ENCODE peak calls at places on chromosomes 7 and 10, in four cellular contexts. One of them, this sample, is unnamed.

GRCh38 chr10:128463991-128464755 is 337.9 kb upstream of the MKI67 start:
- DNase-seq in HepG2: peak
- DNase-seq in GM12878: peak
- DNase-seq in GM23338: peak
- DNase-seq in this sample: no peak

GRCh38 chr10:47453435-47454293 is 30.3 kb downstream of the ANXA8 start:
- DNase-seq in HepG2: no peak
- DNase-seq in GM12878: no peak
- DNase-seq in GM23338: no peak
- DNase-seq in this sample: no peak

GRCh38 chr10:7412482-7413251 is 1.8 kb upstream of the SFMBT2 start:
- DNase-seq in GM12878: no peak
- DNase-seq in GM23338: peak
- DNase-seq in HepG2: no peak
- DNase-seq in this sample: no peak

GRCh38 chr10:13751191-13751764 is 164.5 kb downstream of the PRPF18 start:
- DNase-seq in HepG2: no peak
- DNase-seq in GM23338: no peak
- DNase-seq in GM12878: peak
- DNase-seq in this sample: no peak

GRCh38 chr7:151781161-151781845 is 95.6 kb downstream of the PRKAG2 start:
- DNase-seq in GM23338: no peak
- DNase-seq in GM12878: no peak
- DNase-seq in HepG2: no peak
- DNase-seq in this sample: no peak

GRCh38 chr7:511476-512145 is 8.0 kb downstream of the PDGFA start:
- DNase-seq in GM23338: no peak
- DNase-seq in GM12878: no peak
- DNase-seq in HepG2: no peak
- DNase-seq in this sample: no peak

GRCh38 chr7:144818516-144818915 is 17.3 kb downstream of the TPK1 start:
- DNase-seq in HepG2: no peak
- DNase-seq in GM12878: no peak
- DNase-seq in GM23338: no peak
- DNase-seq in this sample: no peak

GRCh38 chr10:71302874-71303568 is 16.0 kb upstream of the SLC29A3 start:
- DNase-seq in HepG2: peak
- DNase-seq in GM12878: no peak
- DNase-seq in GM23338: peak
- DNase-seq in this sample: peak

GRCh38 chr10:17801507-17801906 is 7.6 kb upstream of the MRC1 start:
- DNase-seq in GM23338: peak
- DNase-seq in GM12878: no peak
- DNase-seq in HepG2: peak
- DNase-seq in this sample: no peak

GRCh38 chr7:108455524-108455832 is 758 bp downstream of the NRCAM start:
- DNase-seq in HepG2: no peak
- DNase-seq in GM12878: no peak
- DNase-seq in GM23338: no peak
- DNase-seq in this sample: no peak

GRCh38 chr10:70894416-70894815 is 6.1 kb upstream of the PCBD1 start:
- DNase-seq in HepG2: no peak
- DNase-seq in GM23338: no peak
- DNase-seq in GM12878: no peak
- DNase-seq in this sample: no peak

GRCh38 chr10:16612148-16612742 is 90.6 kb upstream of the C1QL3 start:
- DNase-seq in GM12878: no peak
- DNase-seq in GM23338: peak
- DNase-seq in HepG2: peak
- DNase-seq in this sample: peak

GRCh38 chr7:45713669-45714520 is 139.7 kb downstream of the ADCY1 start:
- DNase-seq in HepG2: no peak
- DNase-seq in GM23338: no peak
- DNase-seq in GM12878: no peak
- DNase-seq in this sample: no peak

GRCh38 chr7:150937848-150938561 is 40.1 kb downstream of the KCNH2 start:
- DNase-seq in HepG2: no peak
- DNase-seq in GM12878: no peak
- DNase-seq in GM23338: peak
- DNase-seq in this sample: peak

GRCh38 chr10:7826971-7827370 is 8.7 kb downstream of the TAF3 start:
- DNase-seq in HepG2: no peak
- DNase-seq in GM12878: no peak
- DNase-seq in GM23338: peak
- DNase-seq in this sample: peak

GRCh38 chr7:95684037-95684436 is 87.7 kb upstream of the PDK4 start:
- DNase-seq in HepG2: peak
- DNase-seq in GM23338: peak
- DNase-seq in GM12878: no peak
- DNase-seq in this sample: peak

GRCh38 chr7:127815631-127816145 is 163.7 kb downstream of the SND1 start:
- DNase-seq in GM12878: no peak
- DNase-seq in HepG2: no peak
- DNase-seq in GM23338: no peak
- DNase-seq in this sample: no peak

GRCh38 chr10:4383683-4384082 is 442.3 kb upstream of the AKR1E2 start:
- DNase-seq in GM12878: no peak
- DNase-seq in GM23338: no peak
- DNase-seq in HepG2: no peak
- DNase-seq in this sample: no peak

GRCh38 chr10:117241541-117242462 is 888 bp downstream of the SLC18A2 start:
- DNase-seq in HepG2: no peak
- DNase-seq in GM12878: no peak
- DNase-seq in GM23338: peak
- DNase-seq in this sample: peak

GRCh38 chr10:102643346-102644065 is 773 bp upstream of the TRIM8 start:
- DNase-seq in GM23338: peak
- DNase-seq in HepG2: peak
- DNase-seq in GM12878: no peak
- DNase-seq in this sample: peak

GRCh38 chr10:79246209-79246581 is 101.1 kb upstream of the PPIF start:
- DNase-seq in HepG2: no peak
- DNase-seq in GM12878: no peak
- DNase-seq in GM23338: no peak
- DNase-seq in this sample: no peak

GRCh38 chr10:48790740-48791044 is 106.0 kb downstream of the WDFY4 start:
- DNase-seq in GM23338: no peak
- DNase-seq in HepG2: no peak
- DNase-seq in GM12878: no peak
- DNase-seq in this sample: no peak
- TF ChIP-seq EZH2 in GM23338: no peak
- TF ChIP-seq EZH2 in HepG2: no peak
- TF ChIP-seq EZH2 in GM12878: no peak
- TF ChIP-seq EZH2 in this sample: no peak

GRCh38 chr7:55086413-55087201 is 67.8 kb downstream of the EGFR start:
- DNase-seq in GM23338: no peak
- DNase-seq in HepG2: peak
- DNase-seq in GM12878: peak
- DNase-seq in this sample: no peak
- TF ChIP-seq JUNB in GM23338: no peak
- TF ChIP-seq JUNB in HepG2: no peak
- TF ChIP-seq JUNB in GM12878: peak
- TF ChIP-seq JUNB in this sample: no peak

DNA sequence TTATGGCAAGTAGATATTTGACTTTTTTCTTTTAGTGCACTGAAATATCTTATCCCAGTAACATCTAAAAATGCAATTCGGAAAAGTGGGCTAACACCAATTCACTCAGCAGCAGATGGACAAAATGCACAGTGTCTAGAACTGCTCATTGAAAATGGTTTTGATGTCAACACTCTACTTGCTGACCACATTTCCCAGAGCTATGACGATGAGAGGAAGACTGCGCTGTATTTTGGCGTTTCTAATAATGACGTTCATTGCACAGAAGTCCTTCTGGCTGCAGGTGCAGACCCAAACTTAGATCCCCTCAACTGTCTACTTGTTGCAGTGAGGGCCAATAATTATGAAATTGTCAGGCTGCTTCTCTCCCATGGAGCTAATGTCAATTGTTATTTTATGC is 26.8 kb upstream of the LMOD2 start:
- DNase-seq in GM23338: no peak
- DNase-seq in GM12878: no peak
- DNase-seq in HepG2: no peak
- DNase-seq in this sample: no peak
- TF ChIP-seq EZH2 in GM23338: no peak
- TF ChIP-seq EZH2 in GM12878: no peak
- TF ChIP-seq EZH2 in HepG2: no peak
- TF ChIP-seq EZH2 in this sample: no peak

GRCh38 chr10:49552277-49552676 is 13.4 kb upstream of the ERCC6 start:
- DNase-seq in GM12878: no peak
- DNase-seq in HepG2: no peak
- DNase-seq in GM23338: no peak
- DNase-seq in this sample: no peak
- TF ChIP-seq JUNB in GM12878: no peak
- TF ChIP-seq JUNB in HepG2: no peak
- TF ChIP-seq JUNB in GM23338: no peak
- TF ChIP-seq JUNB in this sample: no peak

GRCh38 chr7:27235387-27236052 is 7.1 kb upstream of the EVX1 start:
- DNase-seq in GM12878: no peak
- DNase-seq in HepG2: peak
- DNase-seq in GM23338: peak
- DNase-seq in this sample: peak
- TF ChIP-seq EZH2 in GM12878: no peak
- TF ChIP-seq EZH2 in HepG2: no peak
- TF ChIP-seq EZH2 in GM23338: peak
- TF ChIP-seq EZH2 in this sample: no peak

This sample was measured in K562.